ENCODE peak calls at places on chromosomes 13 and 19, in seven cellular contexts. H is nephron progenitor cell; G is stimulated activated CD8-positive, alpha-beta memory T cell treated with anti-CD3 and anti-CD28 coated beads, Interleukin-4, amount 100 ng/mL, for 4 hours; K is RCC 7860; U is NCI-H146; I is body of pancreas; S is Right ventricle myocardium inferior. O is an unnamed sample.

GRCh38 chr13:40639226-40639681 is 27.2 kb downstream of the FOXO1 start:
- DNase-seq in H (no peak), G (no peak), K (peak; percentile 34), U (no peak), I (no peak), S (no peak), O (no peak)

GRCh38 chr19:53868091-53868891 is 608 bp downstream of the MYADM start:
- DNase-seq in H (peak; percentile 55), G (no peak), K (peak; percentile 53), U (no peak), I (peak; percentile 54), S (peak; percentile 86), O (no peak)

GRCh38 chr13:30918662-30919405 is 12.8 kb downstream of the MEDAG start:
- DNase-seq in H (no peak), G (no peak), K (no peak), U (no peak), I (no peak), S (no peak), O (no peak)

GRCh38 chr13:99923877-99924582 is 47.5 kb downstream of the ZIC5 start:
- DNase-seq in H (no peak), G (no peak), K (no peak), U (no peak), I (no peak), S (no peak), O (no peak)

GRCh38 chr13:112168771-112169170 is 101.8 kb downstream of the SOX1 start:
- DNase-seq in H (no peak), G (no peak), K (no peak), U (no peak), I (no peak), S (no peak), O (no peak)

GRCh38 chr13:52345631-52346251 is 60.2 kb downstream of the THSD1 start:
- DNase-seq in H (no peak), G (no peak), K (no peak), U (no peak), I (no peak), S (no peak), O (no peak)

GRCh38 chr13:96089749-96090239 is at the start of gene HS6ST3:
- DNase-seq in H (peak; percentile 65), G (no peak), K (no peak), U (peak; percentile 60), I (peak; percentile 88), S (no peak), O (no peak)

GRCh38 chr13:43377149-43377548 is 353.8 kb downstream of the DNAJC15 start:
- DNase-seq in H (no peak), G (no peak), K (no peak), U (no peak), I (peak; percentile 43), S (no peak), O (no peak)

GRCh38 chr19:15276620-15277019 is 44.4 kb upstream of the EPHX3 start:
- DNase-seq in H (no peak), G (no peak), K (no peak), U (no peak), I (no peak), S (no peak), O (no peak)

GRCh38 chr13:28411859-28412353 is 83.0 kb downstream of the FLT1 start:
- DNase-seq in H (no peak), G (no peak), K (no peak), U (no peak), I (no peak), S (no peak), O (no peak)

GRCh38 chr13:44921931-44922758 is 67.1 kb downstream of the NUFIP1 start:
- DNase-seq in H (no peak), G (no peak), K (peak; percentile 71), U (peak; percentile 30), I (peak; percentile 32), S (no peak), O (no peak)

GRCh38 chr19:48169974-48170803 is at the start of the genes LIG1 and ZSWIM9:
- DNase-seq in H (peak; percentile 92), G (peak; percentile 84), K (peak; percentile 83), U (peak; percentile 97), I (peak; percentile 92), S (peak; percentile 96), O (peak; percentile 84)

GRCh38 chr13:104584481-104584880 is 1518.3 kb upstream of the SLC10A2 start:
- DNase-seq in H (no peak), G (no peak), K (no peak), U (no peak), I (no peak), S (no peak), O (no peak)

GRCh38 chr13:110468986-110469495 is 92.5 kb downstream of the RAB20 start:
- DNase-seq in H (no peak), G (no peak), K (no peak), U (no peak), I (no peak), S (no peak), O (no peak)

GRCh38 chr13:41915096-41915495 is 45.8 kb downstream of the VWA8 start:
- DNase-seq in H (no peak), G (no peak), K (no peak), U (no peak), I (no peak), S (no peak), O (no peak)

GRCh38 chr13:60986301-60986700 is 429.3 kb downstream of the PCDH20 start:
- DNase-seq in H (no peak), G (no peak), K (no peak), U (no peak), I (no peak), S (no peak), O (no peak)

GRCh38 chr13:60453490-60453889 is 56.5 kb downstream of the TDRD3 start:
- DNase-seq in H (no peak), G (no peak), K (no peak), U (no peak), I (no peak), S (no peak), O (no peak)

GRCh38 chr13:95607363-95607762 is 37.1 kb downstream of the DZIP1 start:
- DNase-seq in H (no peak), G (no peak), K (peak; percentile 20), U (no peak), I (no peak), S (no peak), O (no peak)

GRCh38 chr13:30618186-30618937 is 642 bp downstream of the USPL1 start:
- DNase-seq in H (peak; percentile 25), G (no peak), K (no peak), U (peak; percentile 29), I (peak; percentile 25), S (no peak), O (no peak)

GRCh38 chr13:62302341-62302740 is 886.7 kb upstream of the PCDH20 start:
- DNase-seq in H (no peak), G (no peak), K (no peak), U (no peak), I (no peak), S (no peak), O (no peak)

GRCh38 chr19:6802336-6803035 is 30.0 kb downstream of the VAV1 start:
- DNase-seq in H (no peak), G (peak; percentile 74), K (peak; percentile 21), U (no peak), I (peak; percentile 7), S (no peak), O (peak; percentile 21)

GRCh38 chr19:48059331-48059730 is 15.5 kb upstream of the CABP5 start:
- DNase-seq in H (no peak), G (no peak), K (no peak), U (no peak), I (no peak), S (no peak), O (no peak)

GRCh38 chr13:109783815-109784589 is 2.4 kb downstream of the IRS2 start:
- DNase-seq in H (no peak), G (no peak), K (no peak), U (no peak), I (no peak), S (no peak), O (no peak)

GRCh38 chr13:71587778-71588177 is 279.2 kb downstream of the DACH1 start:
- DNase-seq in H (no peak), G (no peak), K (no peak), U (peak; percentile 9), I (no peak), S (no peak), O (no peak)

GRCh38 chr19:19457691-19458090 is 52.2 kb downstream of the GATAD2A start:
- DNase-seq in H (no peak), G (no peak), K (no peak), U (no peak), I (no peak), S (no peak), O (no peak)

GRCh38 chr19:39351537-39352037 is 9.4 kb downstream of the SAMD4B start:
- DNase-seq in H (no peak), G (no peak), K (no peak), U (no peak), I (no peak), S (no peak), O (no peak)

GRCh38 chr19:19067276-19068072 is 3.7 kb downstream of the SLC25A42 start:
- DNase-seq in H (no peak), G (no peak), K (no peak), U (no peak), I (no peak), S (no peak), O (no peak)

GRCh38 chr13:83182845-83183244 is 699.4 kb downstream of the SLITRK1 start:
- DNase-seq in H (no peak), G (no peak), K (no peak), U (no peak), I (no peak), S (no peak), O (no peak)

GRCh38 chr19:48715276-48715675 is 4.2 kb downstream of the MAMSTR start:
- DNase-seq in H (no peak), G (no peak), K (no peak), U (no peak), I (no peak), S (peak; percentile 55), O (no peak)

GRCh38 chr13:112648966-112649690 is 40.7 kb upstream of the ATP11A start:
- DNase-seq in H (no peak), G (no peak), K (no peak), U (no peak), I (no peak), S (no peak), O (no peak)

GRCh38 chr19:8511573-8512101 is 2.3 kb downstream of the ZNF414 start:
- DNase-seq in H (no peak), G (no peak), K (no peak), U (no peak), I (no peak), S (no peak), O (no peak)

GRCh38 chr13:22836475-22836874 is 344.3 kb upstream of the SGCG start:
- DNase-seq in H (no peak), G (no peak), K (no peak), U (no peak), I (no peak), S (no peak), O (no peak)

GRCh38 chr19:13634658-13635057 is 128.4 kb upstream of the CACNA1A start:
- DNase-seq in H (no peak), G (no peak), K (no peak), U (no peak), I (no peak), S (no peak), O (no peak)

GRCh38 chr19:46299004-46299509 is 2.2 kb downstream of the HIF3A start:
- DNase-seq in H (no peak), G (no peak), K (peak; percentile 41), U (peak; percentile 84), I (peak; percentile 98), S (peak; percentile 95), O (no peak)

GRCh38 chr19:19474950-19475781 is 40.2 kb downstream of the TSSK6 start:
- DNase-seq in H (no peak), G (no peak), K (no peak), U (no peak), I (no peak), S (no peak), O (no peak)

O was measured in esophagus squamous epithelium.